ENCODE peak calls at places on chromosomes 3 and 15, in five cellular contexts. One of them, this sample, is unnamed.

GRCh38 chr3:25113891-25114290 is 314.2 kb upstream of the RARB start:
- DNase-seq in NCI-H774: no peak
- DNase-seq in stimulated activated CD4-positive, alpha-beta T cell treated with anti-CD3 and anti-CD28 coated beads, Interleukin-1b, Interleukin-23, amount 100 ng/mL, for 48 hours: no peak
- DNase-seq in sigmoid colon: no peak
- DNase-seq in cardiac fibroblast: no peak
- DNase-seq in this sample: no peak

GRCh38 chr15:67574981-67575632 is 32.6 kb downstream of the MAP2K5 start:
- DNase-seq in NCI-H774: no peak
- DNase-seq in stimulated activated CD4-positive, alpha-beta T cell treated with anti-CD3 and anti-CD28 coated beads, Interleukin-1b, Interleukin-23, amount 100 ng/mL, for 48 hours: no peak
- DNase-seq in sigmoid colon: no peak
- DNase-seq in cardiac fibroblast: no peak
- DNase-seq in this sample: no peak

GRCh38 chr3:194269610-194270145 is 81.5 kb downstream of the CPN2 start:
- DNase-seq in NCI-H774: no peak
- DNase-seq in stimulated activated CD4-positive, alpha-beta T cell treated with anti-CD3 and anti-CD28 coated beads, Interleukin-1b, Interleukin-23, amount 100 ng/mL, for 48 hours: no peak
- DNase-seq in sigmoid colon: peak
- DNase-seq in cardiac fibroblast: peak
- DNase-seq in this sample: peak

GRCh38 chr15:82568986-82569385 is 28.7 kb upstream of the RPS17 start:
- DNase-seq in NCI-H774: no peak
- DNase-seq in stimulated activated CD4-positive, alpha-beta T cell treated with anti-CD3 and anti-CD28 coated beads, Interleukin-1b, Interleukin-23, amount 100 ng/mL, for 48 hours: no peak
- DNase-seq in sigmoid colon: no peak
- DNase-seq in cardiac fibroblast: no peak
- DNase-seq in this sample: no peak

GRCh38 chr3:182248349-182248880 is 536.7 kb downstream of the SOX2 start:
- DNase-seq in NCI-H774: no peak
- DNase-seq in stimulated activated CD4-positive, alpha-beta T cell treated with anti-CD3 and anti-CD28 coated beads, Interleukin-1b, Interleukin-23, amount 100 ng/mL, for 48 hours: no peak
- DNase-seq in sigmoid colon: no peak
- DNase-seq in cardiac fibroblast: no peak
- DNase-seq in this sample: no peak

GRCh38 chr3:134796313-134797079 is 1.4 kb downstream of the EPHB1 start:
- DNase-seq in NCI-H774: peak
- DNase-seq in stimulated activated CD4-positive, alpha-beta T cell treated with anti-CD3 and anti-CD28 coated beads, Interleukin-1b, Interleukin-23, amount 100 ng/mL, for 48 hours: no peak
- DNase-seq in sigmoid colon: peak
- DNase-seq in cardiac fibroblast: peak
- DNase-seq in this sample: no peak

GRCh38 chr15:41121951-41122350 is 5.9 kb upstream of the INO80 start:
- DNase-seq in NCI-H774: no peak
- DNase-seq in stimulated activated CD4-positive, alpha-beta T cell treated with anti-CD3 and anti-CD28 coated beads, Interleukin-1b, Interleukin-23, amount 100 ng/mL, for 48 hours: no peak
- DNase-seq in sigmoid colon: no peak
- DNase-seq in cardiac fibroblast: no peak
- DNase-seq in this sample: no peak

GRCh38 chr3:12286504-12286903 is 2.4 kb upstream of the PPARG start:
- DNase-seq in NCI-H774: no peak
- DNase-seq in stimulated activated CD4-positive, alpha-beta T cell treated with anti-CD3 and anti-CD28 coated beads, Interleukin-1b, Interleukin-23, amount 100 ng/mL, for 48 hours: no peak
- DNase-seq in sigmoid colon: no peak
- DNase-seq in cardiac fibroblast: no peak
- DNase-seq in this sample: no peak

GRCh38 chr3:133927543-133928066 is 31.9 kb upstream of the RAB6B start:
- DNase-seq in NCI-H774: no peak
- DNase-seq in stimulated activated CD4-positive, alpha-beta T cell treated with anti-CD3 and anti-CD28 coated beads, Interleukin-1b, Interleukin-23, amount 100 ng/mL, for 48 hours: peak
- DNase-seq in sigmoid colon: no peak
- DNase-seq in cardiac fibroblast: peak
- DNase-seq in this sample: peak

GRCh38 chr15:28986108-28986507 is 100.3 kb downstream of the APBA2 start:
- DNase-seq in NCI-H774: no peak
- DNase-seq in stimulated activated CD4-positive, alpha-beta T cell treated with anti-CD3 and anti-CD28 coated beads, Interleukin-1b, Interleukin-23, amount 100 ng/mL, for 48 hours: no peak
- DNase-seq in sigmoid colon: no peak
- DNase-seq in cardiac fibroblast: no peak
- DNase-seq in this sample: no peak

GRCh38 chr3:159740054-159740453 is 248.6 kb upstream of the IL12A start:
- DNase-seq in NCI-H774: no peak
- DNase-seq in stimulated activated CD4-positive, alpha-beta T cell treated with anti-CD3 and anti-CD28 coated beads, Interleukin-1b, Interleukin-23, amount 100 ng/mL, for 48 hours: no peak
- DNase-seq in sigmoid colon: no peak
- DNase-seq in cardiac fibroblast: no peak
- DNase-seq in this sample: no peak

GRCh38 chr3:179194931-179195330 is 46.8 kb downstream of the PIK3CA start:
- DNase-seq in NCI-H774: no peak
- DNase-seq in stimulated activated CD4-positive, alpha-beta T cell treated with anti-CD3 and anti-CD28 coated beads, Interleukin-1b, Interleukin-23, amount 100 ng/mL, for 48 hours: no peak
- DNase-seq in sigmoid colon: no peak
- DNase-seq in cardiac fibroblast: peak
- DNase-seq in this sample: no peak

GRCh38 chr3:14410501-14411165 is 8.2 kb downstream of the SLC6A6 start:
- DNase-seq in NCI-H774: no peak
- DNase-seq in stimulated activated CD4-positive, alpha-beta T cell treated with anti-CD3 and anti-CD28 coated beads, Interleukin-1b, Interleukin-23, amount 100 ng/mL, for 48 hours: peak
- DNase-seq in sigmoid colon: no peak
- DNase-seq in cardiac fibroblast: peak
- DNase-seq in this sample: no peak

GRCh38 chr15:90648137-90649070 is 68.7 kb upstream of the BLM start:
- DNase-seq in NCI-H774: peak
- DNase-seq in stimulated activated CD4-positive, alpha-beta T cell treated with anti-CD3 and anti-CD28 coated beads, Interleukin-1b, Interleukin-23, amount 100 ng/mL, for 48 hours: peak
- DNase-seq in sigmoid colon: peak
- DNase-seq in cardiac fibroblast: peak
- DNase-seq in this sample: peak

GRCh38 chr3:184711366-184712247 is at the start of gene MAGEF1:
- DNase-seq in NCI-H774: peak
- DNase-seq in stimulated activated CD4-positive, alpha-beta T cell treated with anti-CD3 and anti-CD28 coated beads, Interleukin-1b, Interleukin-23, amount 100 ng/mL, for 48 hours: peak
- DNase-seq in sigmoid colon: peak
- DNase-seq in cardiac fibroblast: peak
- DNase-seq in this sample: peak

GRCh38 chr3:196639517-196640500 is at the start of gene NRROS:
- DNase-seq in NCI-H774: peak
- DNase-seq in stimulated activated CD4-positive, alpha-beta T cell treated with anti-CD3 and anti-CD28 coated beads, Interleukin-1b, Interleukin-23, amount 100 ng/mL, for 48 hours: peak
- DNase-seq in sigmoid colon: peak
- DNase-seq in cardiac fibroblast: peak
- DNase-seq in this sample: peak

GRCh38 chr15:93566777-93567176 is 477.8 kb upstream of the RGMA start:
- DNase-seq in NCI-H774: no peak
- DNase-seq in stimulated activated CD4-positive, alpha-beta T cell treated with anti-CD3 and anti-CD28 coated beads, Interleukin-1b, Interleukin-23, amount 100 ng/mL, for 48 hours: no peak
- DNase-seq in sigmoid colon: no peak
- DNase-seq in cardiac fibroblast: no peak
- DNase-seq in this sample: no peak

GRCh38 chr3:21645121-21645897 is 105.7 kb downstream of the ZNF385D start:
- DNase-seq in NCI-H774: no peak
- DNase-seq in stimulated activated CD4-positive, alpha-beta T cell treated with anti-CD3 and anti-CD28 coated beads, Interleukin-1b, Interleukin-23, amount 100 ng/mL, for 48 hours: no peak
- DNase-seq in sigmoid colon: no peak
- DNase-seq in cardiac fibroblast: peak
- DNase-seq in this sample: peak

GRCh38 chr3:179323197-179323901 is 518 bp downstream of the ZNF639 start:
- DNase-seq in NCI-H774: peak
- DNase-seq in stimulated activated CD4-positive, alpha-beta T cell treated with anti-CD3 and anti-CD28 coated beads, Interleukin-1b, Interleukin-23, amount 100 ng/mL, for 48 hours: peak
- DNase-seq in sigmoid colon: peak
- DNase-seq in cardiac fibroblast: peak
- DNase-seq in this sample: peak

GRCh38 chr3:128504533-128504915 is 11.5 kb upstream of the GATA2 start:
- DNase-seq in NCI-H774: no peak
- DNase-seq in stimulated activated CD4-positive, alpha-beta T cell treated with anti-CD3 and anti-CD28 coated beads, Interleukin-1b, Interleukin-23, amount 100 ng/mL, for 48 hours: no peak
- DNase-seq in sigmoid colon: peak
- DNase-seq in cardiac fibroblast: no peak
- DNase-seq in this sample: no peak

GRCh38 chr15:80948651-80949292 is 40.8 kb downstream of the MESD start:
- DNase-seq in NCI-H774: no peak
- DNase-seq in stimulated activated CD4-positive, alpha-beta T cell treated with anti-CD3 and anti-CD28 coated beads, Interleukin-1b, Interleukin-23, amount 100 ng/mL, for 48 hours: no peak
- DNase-seq in sigmoid colon: no peak
- DNase-seq in cardiac fibroblast: no peak
- DNase-seq in this sample: no peak

GRCh38 chr3:11530153-11530721 is 113.5 kb downstream of the VGLL4 start:
- DNase-seq in NCI-H774: no peak
- DNase-seq in stimulated activated CD4-positive, alpha-beta T cell treated with anti-CD3 and anti-CD28 coated beads, Interleukin-1b, Interleukin-23, amount 100 ng/mL, for 48 hours: no peak
- DNase-seq in sigmoid colon: peak
- DNase-seq in cardiac fibroblast: peak
- DNase-seq in this sample: peak

GRCh38 chr3:142026333-142026732 is 123.0 kb downstream of the TFDP2 start:
- DNase-seq in NCI-H774: no peak
- DNase-seq in stimulated activated CD4-positive, alpha-beta T cell treated with anti-CD3 and anti-CD28 coated beads, Interleukin-1b, Interleukin-23, amount 100 ng/mL, for 48 hours: no peak
- DNase-seq in sigmoid colon: no peak
- DNase-seq in cardiac fibroblast: no peak
- DNase-seq in this sample: no peak

GRCh38 chr15:96409231-96410138 is 79.0 kb downstream of the NR2F2 start:
- DNase-seq in NCI-H774: no peak
- DNase-seq in stimulated activated CD4-positive, alpha-beta T cell treated with anti-CD3 and anti-CD28 coated beads, Interleukin-1b, Interleukin-23, amount 100 ng/mL, for 48 hours: no peak
- DNase-seq in sigmoid colon: no peak
- DNase-seq in cardiac fibroblast: peak
- DNase-seq in this sample: no peak

GRCh38 chr3:27293954-27294353 is 75.2 kb downstream of the NEK10 start:
- DNase-seq in NCI-H774: no peak
- DNase-seq in stimulated activated CD4-positive, alpha-beta T cell treated with anti-CD3 and anti-CD28 coated beads, Interleukin-1b, Interleukin-23, amount 100 ng/mL, for 48 hours: no peak
- DNase-seq in sigmoid colon: no peak
- DNase-seq in cardiac fibroblast: no peak
- DNase-seq in this sample: no peak

GRCh38 chr3:30167511-30168135 is 438.8 kb upstream of the TGFBR2 start:
- DNase-seq in NCI-H774: no peak
- DNase-seq in stimulated activated CD4-positive, alpha-beta T cell treated with anti-CD3 and anti-CD28 coated beads, Interleukin-1b, Interleukin-23, amount 100 ng/mL, for 48 hours: no peak
- DNase-seq in sigmoid colon: no peak
- DNase-seq in cardiac fibroblast: no peak
- DNase-seq in this sample: no peak

GRCh38 chr3:163056874-163057497 is 1560.4 kb downstream of the OTOL1 start:
- DNase-seq in NCI-H774: no peak
- DNase-seq in stimulated activated CD4-positive, alpha-beta T cell treated with anti-CD3 and anti-CD28 coated beads, Interleukin-1b, Interleukin-23, amount 100 ng/mL, for 48 hours: peak
- DNase-seq in sigmoid colon: no peak
- DNase-seq in cardiac fibroblast: peak
- DNase-seq in this sample: peak

GRCh38 chr15:91219203-91219602 is 119.1 kb downstream of the SV2B start:
- DNase-seq in NCI-H774: no peak
- DNase-seq in stimulated activated CD4-positive, alpha-beta T cell treated with anti-CD3 and anti-CD28 coated beads, Interleukin-1b, Interleukin-23, amount 100 ng/mL, for 48 hours: no peak
- DNase-seq in sigmoid colon: no peak
- DNase-seq in cardiac fibroblast: no peak
- DNase-seq in this sample: no peak

GRCh38 chr3:52512727-52513126 is 17.6 kb downstream of the STAB1 start:
- DNase-seq in NCI-H774: no peak
- DNase-seq in stimulated activated CD4-positive, alpha-beta T cell treated with anti-CD3 and anti-CD28 coated beads, Interleukin-1b, Interleukin-23, amount 100 ng/mL, for 48 hours: no peak
- DNase-seq in sigmoid colon: no peak
- DNase-seq in cardiac fibroblast: no peak
- DNase-seq in this sample: no peak

GRCh38 chr3:89851974-89852621 is 744.7 kb downstream of the EPHA3 start:
- DNase-seq in NCI-H774: no peak
- DNase-seq in stimulated activated CD4-positive, alpha-beta T cell treated with anti-CD3 and anti-CD28 coated beads, Interleukin-1b, Interleukin-23, amount 100 ng/mL, for 48 hours: no peak
- DNase-seq in sigmoid colon: no peak
- DNase-seq in cardiac fibroblast: peak
- DNase-seq in this sample: peak

GRCh38 chr3:53729130-53729529 is 117.1 kb downstream of the CHDH start:
- DNase-seq in NCI-H774: no peak
- DNase-seq in stimulated activated CD4-positive, alpha-beta T cell treated with anti-CD3 and anti-CD28 coated beads, Interleukin-1b, Interleukin-23, amount 100 ng/mL, for 48 hours: no peak
- DNase-seq in sigmoid colon: no peak
- DNase-seq in cardiac fibroblast: no peak
- DNase-seq in this sample: no peak

GRCh38 chr3:12999147-13000140 is 73.8 kb downstream of the IQSEC1 start:
- DNase-seq in NCI-H774: no peak
- DNase-seq in stimulated activated CD4-positive, alpha-beta T cell treated with anti-CD3 and anti-CD28 coated beads, Interleukin-1b, Interleukin-23, amount 100 ng/mL, for 48 hours: no peak
- DNase-seq in sigmoid colon: peak
- DNase-seq in cardiac fibroblast: no peak
- DNase-seq in this sample: peak

GRCh38 chr3:100802126-100802525 is 92.8 kb downstream of the TFG start:
- DNase-seq in NCI-H774: no peak
- DNase-seq in stimulated activated CD4-positive, alpha-beta T cell treated with anti-CD3 and anti-CD28 coated beads, Interleukin-1b, Interleukin-23, amount 100 ng/mL, for 48 hours: no peak
- DNase-seq in sigmoid colon: no peak
- DNase-seq in cardiac fibroblast: no peak
- DNase-seq in this sample: no peak

GRCh38 chr15:77028451-77029165 is 33.7 kb downstream of the PSTPIP1 start:
- DNase-seq in NCI-H774: no peak
- DNase-seq in stimulated activated CD4-positive, alpha-beta T cell treated with anti-CD3 and anti-CD28 coated beads, Interleukin-1b, Interleukin-23, amount 100 ng/mL, for 48 hours: peak
- DNase-seq in sigmoid colon: peak
- DNase-seq in cardiac fibroblast: no peak
- DNase-seq in this sample: no peak

GRCh38 chr3:78974181-78974770 is 793.5 kb downstream of the ROBO1 start:
- DNase-seq in NCI-H774: no peak
- DNase-seq in stimulated activated CD4-positive, alpha-beta T cell treated with anti-CD3 and anti-CD28 coated beads, Interleukin-1b, Interleukin-23, amount 100 ng/mL, for 48 hours: no peak
- DNase-seq in sigmoid colon: no peak
- DNase-seq in cardiac fibroblast: peak
- DNase-seq in this sample: no peak

This sample was measured in right cardiac atrium.